ENCODE peak calls at places on chromosomes 1 and 21, in seven cellular contexts. U, T, X, C, J, N and P are unnamed samples.

GRCh38 chr21:21230672-21231071 is 232.5 kb downstream of the NCAM2 start:
- DNase-seq in T (no peak), C (no peak), J (no peak), U (no peak), N (no peak), X (no peak), P (no peak)

GRCh38 chr1:22562584-22563551 is at the start of gene EPHA8:
- DNase-seq in T (no peak), C (no peak), U (no peak), J (peak; percentile 79), X (no peak), N (peak; percentile 75), P (no peak)

GRCh38 chr1:210598135-210598652 is 269.5 kb downstream of the HHAT start:
- DNase-seq in X (no peak), T (peak; percentile 90), N (no peak), J (no peak), C (peak; percentile 58), U (no peak), P (no peak)

GRCh38 chr21:36700961-36701911 is 2.3 kb downstream of the SIM2 start:
- DNase-seq in X (no peak), J (no peak), U (no peak), C (no peak), N (peak; percentile 13), T (no peak), P (no peak)

GRCh38 chr21:33936221-33937038 is 20.8 kb upstream of the ATP5PO start:
- DNase-seq in T (no peak), J (no peak), N (no peak), U (no peak), C (no peak), X (peak; percentile 68), P (no peak)

GRCh38 chr1:117128323-117129079 is 7.0 kb upstream of the TRIM45 start:
- DNase-seq in U (no peak), C (no peak), T (no peak), X (peak; percentile 41), N (peak; percentile 42), J (peak; percentile 35), P (no peak)

GRCh38 chr1:240173836-240174235 is 82.2 kb downstream of the FMN2 start:
- DNase-seq in T (no peak), U (no peak), J (no peak), N (no peak), C (no peak), X (no peak), P (no peak)

GRCh38 chr1:21468597-21468996 is 28.7 kb downstream of the NBPF3 start:
- DNase-seq in T (no peak), U (no peak), J (peak; percentile 28), C (no peak), X (peak; percentile 44), N (no peak), P (peak; percentile 25)

GRCh38 chr1:94259635-94260289 is 22.4 kb upstream of the ARHGAP29 start:
- DNase-seq in N (no peak), X (no peak), J (peak; percentile 53), T (no peak), C (no peak), U (no peak), P (no peak)

GRCh38 chr21:45073301-45074047 is 906 bp upstream of the ADARB1 start:
- DNase-seq in C (no peak), N (peak; percentile 49), U (no peak), X (no peak), T (no peak), J (peak; percentile 58), P (no peak)

GRCh38 chr1:2446394-2446793 is 29.7 kb upstream of the PLCH2 start:
- DNase-seq in N (peak; percentile 73), U (no peak), J (no peak), C (no peak), T (no peak), X (no peak), P (no peak)

GRCh38 chr1:229884765-229885164 is 182.3 kb upstream of the GALNT2 start:
- DNase-seq in N (no peak), X (no peak), J (no peak), C (no peak), U (no peak), T (no peak), P (no peak)

GRCh38 chr21:17819114-17819877 is at the start of gene C21orf91:
- DNase-seq in T (peak; percentile 76), J (peak; percentile 91), N (peak; percentile 84), C (peak; percentile 94), X (peak; percentile 95), U (peak; percentile 69), P (peak; percentile 13)

GRCh38 chr21:45836268-45836655 is 145.3 kb upstream of the COL6A1 start:
- DNase-seq in N (no peak), T (no peak), C (no peak), J (no peak), X (no peak), U (no peak), P (no peak)

GRCh38 chr1:15955552-15955951 is 20.3 kb downstream of the ZBTB17 start:
- DNase-seq in C (no peak), U (no peak), J (no peak), T (no peak), N (no peak), X (no peak), P (no peak)

GRCh38 chr1:3351300-3352083 is 103.0 kb upstream of the ARHGEF16 start:
- DNase-seq in J (no peak), N (no peak), X (no peak), T (no peak), C (no peak), U (no peak), P (no peak)

GRCh38 chr1:188371295-188371806 is 1542.6 kb downstream of the PLA2G4A start:
- DNase-seq in T (no peak), J (no peak), C (no peak), U (no peak), X (no peak), N (no peak), P (no peak)

GRCh38 chr1:32701951-32702598 is 495 bp downstream of the SYNC start:
- DNase-seq in N (no peak), X (no peak), U (no peak), T (no peak), J (peak; percentile 43), C (peak; percentile 61), P (no peak)

GRCh38 chr1:1320666-1321448 is 3.6 kb downstream of the INTS11 start:
- DNase-seq in T (no peak), C (no peak), U (no peak), J (no peak), N (no peak), X (no peak), P (no peak)

GRCh38 chr1:43952731-43953350 is 6.1 kb downstream of the IPO13 start:
- DNase-seq in U (no peak), J (peak; percentile 88), C (no peak), T (no peak), N (no peak), X (no peak), P (no peak)

GRCh38 chr1:184028854-184029623 is 8.5 kb downstream of the COLGALT2 start:
- DNase-seq in N (no peak), J (no peak), T (no peak), C (peak; percentile 75), U (no peak), X (no peak), P (no peak)

GRCh38 chr1:109621402-109622101 is 1.9 kb downstream of the AMPD2 start:
- DNase-seq in X (peak; percentile 58), U (no peak), T (no peak), C (no peak), N (peak; percentile 63), J (no peak), P (no peak)

GRCh38 chr1:64172458-64172983 is 30.9 kb upstream of the UBE2U start:
- DNase-seq in T (no peak), J (no peak), N (no peak), U (no peak), X (no peak), C (no peak), P (no peak)

GRCh38 chr1:19071674-19072281 is 115.3 kb upstream of the IFFO2 start:
- DNase-seq in T (no peak), C (peak; percentile 14), N (no peak), J (no peak), U (no peak), X (no peak), P (no peak)

GRCh38 chr1:161720956-161721737 is at the start of gene FCRLB:
- DNase-seq in X (no peak), C (no peak), N (no peak), J (no peak), T (no peak), U (no peak), P (no peak)

GRCh38 chr21:45788635-45789506 is 145.3 kb downstream of the PCBP3 start:
- DNase-seq in U (no peak), X (no peak), C (no peak), J (no peak), N (no peak), T (no peak), P (no peak)